ENCODE peak calls at places on chromosomes 12 and 14, in nine cellular contexts. N, U, V, X, P, Y, S, C and L are unnamed samples.

GRCh38 chr12:130104596-130105253 is 57.5 kb upstream of the FZD10 start:
- DNase-seq in Y (no peak), N (no peak), X (no peak), V (peak; percentile 39), U (no peak), P (no peak), C (no peak), S (no peak), L (no peak)

GRCh38 chr12:90026516-90026915 is 317.9 kb upstream of the ATP2B1 start:
- DNase-seq in U (no peak), V (no peak), C (no peak), Y (no peak), N (no peak), X (no peak), S (no peak), P (no peak), L (no peak)

GRCh38 chr12:119412811-119413794 is 78.6 kb downstream of the CCDC60 start:
- DNase-seq in U (peak; percentile 45), C (peak; percentile 79), V (no peak), P (no peak), N (peak; percentile 5), X (peak; percentile 4), Y (peak; percentile 72), S (peak; percentile 60), L (peak; percentile 90)

GRCh38 chr12:642633-643477 is 20.4 kb downstream of the NINJ2 start:
- DNase-seq in V (peak; percentile 41), P (peak; percentile 38), S (peak; percentile 73), X (no peak), C (peak; percentile 94), U (no peak), N (peak; percentile 60), Y (peak; percentile 86), L (peak; percentile 96)

GRCh38 chr12:26028953-26029740 is 70.7 kb downstream of the RASSF8 start:
- DNase-seq in S (peak; percentile 73), X (no peak), U (peak; percentile 17), V (no peak), P (no peak), C (peak; percentile 56), Y (peak; percentile 75), N (peak; percentile 38), L (no peak)

GRCh38 chr14:95174184-95174804 is 17.0 kb upstream of the DICER1 start:
- DNase-seq in S (peak; percentile 33), Y (peak; percentile 24), P (no peak), C (no peak), X (no peak), U (no peak), N (no peak), V (no peak), L (no peak)

GRCh38 chr12:65090461-65090860 is 30.6 kb downstream of the WIF1 start:
- DNase-seq in S (no peak), P (no peak), U (no peak), C (no peak), N (no peak), X (no peak), V (no peak), Y (no peak), L (no peak)

GRCh38 chr14:76376001-76376404 is at the start of gene ESRRB:
- DNase-seq in S (no peak), P (no peak), U (no peak), C (no peak), X (no peak), Y (no peak), V (no peak), N (no peak), L (no peak)